ENCODE peak calls at places on chromosome 15, in nine cellular contexts. One of them, this sample, is unnamed.

GRCh38 chr15:46088486-46089437 is 453.9 kb downstream of the SQOR start:
- DNase-seq in stimulated activated CD8-positive, alpha-beta memory T cell treated with anti-CD3 and anti-CD28 coated beads, Interleukin-15, amount 100 ng/mL, for 1 hour: no peak
- DNase-seq in stimulated activated CD4-positive, alpha-beta T cell treated with anti-CD3 and anti-CD28 coated beads, TNF-alpha, amount 100 ng/mL, for 4 hours: no peak
- DNase-seq in T-cell: no peak
- DNase-seq in anterior cingulate cortex: no peak
- DNase-seq in H7: no peak
- DNase-seq in LoVo: no peak
- DNase-seq in ACHN: no peak
- DNase-seq in effector memory CD8-positive, alpha-beta T cell: no peak
- DNase-seq in this sample: no peak

GRCh38 chr15:89203705-89204273 is 17.6 kb downstream of the RLBP1 start:
- DNase-seq in stimulated activated CD8-positive, alpha-beta memory T cell treated with anti-CD3 and anti-CD28 coated beads, Interleukin-15, amount 100 ng/mL, for 1 hour: no peak
- DNase-seq in stimulated activated CD4-positive, alpha-beta T cell treated with anti-CD3 and anti-CD28 coated beads, TNF-alpha, amount 100 ng/mL, for 4 hours: no peak
- DNase-seq in T-cell: no peak
- DNase-seq in anterior cingulate cortex: no peak
- DNase-seq in H7: no peak
- DNase-seq in LoVo: no peak
- DNase-seq in ACHN: no peak
- DNase-seq in effector memory CD8-positive, alpha-beta T cell: peak; percentile 11
- DNase-seq in this sample: no peak

GRCh38 chr15:72488558-72488957 is 14.4 kb downstream of the ARIH1 start:
- DNase-seq in stimulated activated CD8-positive, alpha-beta memory T cell treated with anti-CD3 and anti-CD28 coated beads, Interleukin-15, amount 100 ng/mL, for 1 hour: no peak
- DNase-seq in stimulated activated CD4-positive, alpha-beta T cell treated with anti-CD3 and anti-CD28 coated beads, TNF-alpha, amount 100 ng/mL, for 4 hours: no peak
- DNase-seq in T-cell: no peak
- DNase-seq in anterior cingulate cortex: no peak
- DNase-seq in H7: no peak
- DNase-seq in LoVo: no peak
- DNase-seq in ACHN: no peak
- DNase-seq in effector memory CD8-positive, alpha-beta T cell: no peak
- DNase-seq in this sample: no peak

GRCh38 chr15:57485869-57486268 is 105.8 kb upstream of the MYZAP start:
- DNase-seq in stimulated activated CD8-positive, alpha-beta memory T cell treated with anti-CD3 and anti-CD28 coated beads, Interleukin-15, amount 100 ng/mL, for 1 hour: no peak
- DNase-seq in stimulated activated CD4-positive, alpha-beta T cell treated with anti-CD3 and anti-CD28 coated beads, TNF-alpha, amount 100 ng/mL, for 4 hours: no peak
- DNase-seq in T-cell: no peak
- DNase-seq in anterior cingulate cortex: no peak
- DNase-seq in H7: peak; percentile 47
- DNase-seq in LoVo: peak; percentile 79
- DNase-seq in ACHN: peak; percentile 96
- DNase-seq in effector memory CD8-positive, alpha-beta T cell: no peak
- DNase-seq in this sample: peak; percentile 95

GRCh38 chr15:40770147-40770721 is 454 bp downstream of the C15orf62 start:
- DNase-seq in stimulated activated CD8-positive, alpha-beta memory T cell treated with anti-CD3 and anti-CD28 coated beads, Interleukin-15, amount 100 ng/mL, for 1 hour: no peak
- DNase-seq in stimulated activated CD4-positive, alpha-beta T cell treated with anti-CD3 and anti-CD28 coated beads, TNF-alpha, amount 100 ng/mL, for 4 hours: no peak
- DNase-seq in T-cell: no peak
- DNase-seq in anterior cingulate cortex: no peak
- DNase-seq in H7: peak; percentile 63
- DNase-seq in LoVo: no peak
- DNase-seq in ACHN: no peak
- DNase-seq in effector memory CD8-positive, alpha-beta T cell: no peak
- DNase-seq in this sample: no peak

GRCh38 chr15:95326689-95327525 is 1003.6 kb upstream of the NR2F2 start:
- DNase-seq in stimulated activated CD8-positive, alpha-beta memory T cell treated with anti-CD3 and anti-CD28 coated beads, Interleukin-15, amount 100 ng/mL, for 1 hour: no peak
- DNase-seq in stimulated activated CD4-positive, alpha-beta T cell treated with anti-CD3 and anti-CD28 coated beads, TNF-alpha, amount 100 ng/mL, for 4 hours: no peak
- DNase-seq in T-cell: no peak
- DNase-seq in anterior cingulate cortex: no peak
- DNase-seq in H7: peak; percentile 87
- DNase-seq in LoVo: no peak
- DNase-seq in ACHN: no peak
- DNase-seq in effector memory CD8-positive, alpha-beta T cell: no peak
- DNase-seq in this sample: no peak

GRCh38 chr15:40511472-40512133 is 40.8 kb downstream of the CHST14 start:
- DNase-seq in stimulated activated CD8-positive, alpha-beta memory T cell treated with anti-CD3 and anti-CD28 coated beads, Interleukin-15, amount 100 ng/mL, for 1 hour: no peak
- DNase-seq in stimulated activated CD4-positive, alpha-beta T cell treated with anti-CD3 and anti-CD28 coated beads, TNF-alpha, amount 100 ng/mL, for 4 hours: no peak
- DNase-seq in T-cell: no peak
- DNase-seq in anterior cingulate cortex: peak; percentile 9
- DNase-seq in H7: peak; percentile 95
- DNase-seq in LoVo: peak; percentile 76
- DNase-seq in ACHN: peak; percentile 55
- DNase-seq in effector memory CD8-positive, alpha-beta T cell: no peak
- DNase-seq in this sample: peak; percentile 53

GRCh38 chr15:82995076-82995475 is 9.1 kb downstream of the RAMAC start:
- DNase-seq in stimulated activated CD8-positive, alpha-beta memory T cell treated with anti-CD3 and anti-CD28 coated beads, Interleukin-15, amount 100 ng/mL, for 1 hour: no peak
- DNase-seq in stimulated activated CD4-positive, alpha-beta T cell treated with anti-CD3 and anti-CD28 coated beads, TNF-alpha, amount 100 ng/mL, for 4 hours: no peak
- DNase-seq in T-cell: no peak
- DNase-seq in anterior cingulate cortex: no peak
- DNase-seq in H7: no peak
- DNase-seq in LoVo: no peak
- DNase-seq in ACHN: no peak
- DNase-seq in effector memory CD8-positive, alpha-beta T cell: no peak
- DNase-seq in this sample: no peak

GRCh38 chr15:98843844-98844243 is 163.7 kb downstream of the PGPEP1L start:
- DNase-seq in stimulated activated CD8-positive, alpha-beta memory T cell treated with anti-CD3 and anti-CD28 coated beads, Interleukin-15, amount 100 ng/mL, for 1 hour: no peak
- DNase-seq in stimulated activated CD4-positive, alpha-beta T cell treated with anti-CD3 and anti-CD28 coated beads, TNF-alpha, amount 100 ng/mL, for 4 hours: no peak
- DNase-seq in T-cell: no peak
- DNase-seq in anterior cingulate cortex: no peak
- DNase-seq in H7: no peak
- DNase-seq in LoVo: peak; percentile 30
- DNase-seq in ACHN: no peak
- DNase-seq in effector memory CD8-positive, alpha-beta T cell: no peak
- DNase-seq in this sample: no peak

GRCh38 chr15:59294961-59295741 is 77.5 kb downstream of the MYO1E start:
- DNase-seq in stimulated activated CD8-positive, alpha-beta memory T cell treated with anti-CD3 and anti-CD28 coated beads, Interleukin-15, amount 100 ng/mL, for 1 hour: no peak
- DNase-seq in stimulated activated CD4-positive, alpha-beta T cell treated with anti-CD3 and anti-CD28 coated beads, TNF-alpha, amount 100 ng/mL, for 4 hours: no peak
- DNase-seq in T-cell: no peak
- DNase-seq in anterior cingulate cortex: no peak
- DNase-seq in H7: no peak
- DNase-seq in LoVo: no peak
- DNase-seq in ACHN: peak; percentile 85
- DNase-seq in effector memory CD8-positive, alpha-beta T cell: no peak
- DNase-seq in this sample: no peak

GRCh38 chr15:67559158-67559557 is 16.7 kb downstream of the MAP2K5 start:
- DNase-seq in stimulated activated CD8-positive, alpha-beta memory T cell treated with anti-CD3 and anti-CD28 coated beads, Interleukin-15, amount 100 ng/mL, for 1 hour: no peak
- DNase-seq in stimulated activated CD4-positive, alpha-beta T cell treated with anti-CD3 and anti-CD28 coated beads, TNF-alpha, amount 100 ng/mL, for 4 hours: no peak
- DNase-seq in T-cell: no peak
- DNase-seq in anterior cingulate cortex: no peak
- DNase-seq in H7: no peak
- DNase-seq in LoVo: no peak
- DNase-seq in ACHN: no peak
- DNase-seq in effector memory CD8-positive, alpha-beta T cell: no peak
- DNase-seq in this sample: no peak

GRCh38 chr15:72284781-72285180 is 12.4 kb upstream of the PARP6 start:
- DNase-seq in stimulated activated CD8-positive, alpha-beta memory T cell treated with anti-CD3 and anti-CD28 coated beads, Interleukin-15, amount 100 ng/mL, for 1 hour: no peak
- DNase-seq in stimulated activated CD4-positive, alpha-beta T cell treated with anti-CD3 and anti-CD28 coated beads, TNF-alpha, amount 100 ng/mL, for 4 hours: no peak
- DNase-seq in T-cell: no peak
- DNase-seq in anterior cingulate cortex: no peak
- DNase-seq in H7: no peak
- DNase-seq in LoVo: no peak
- DNase-seq in ACHN: no peak
- DNase-seq in effector memory CD8-positive, alpha-beta T cell: no peak
- DNase-seq in this sample: no peak

GRCh38 chr15:52422001-52422400 is 106.7 kb downstream of the MYO5A start:
- DNase-seq in stimulated activated CD8-positive, alpha-beta memory T cell treated with anti-CD3 and anti-CD28 coated beads, Interleukin-15, amount 100 ng/mL, for 1 hour: no peak
- DNase-seq in stimulated activated CD4-positive, alpha-beta T cell treated with anti-CD3 and anti-CD28 coated beads, TNF-alpha, amount 100 ng/mL, for 4 hours: no peak
- DNase-seq in T-cell: no peak
- DNase-seq in anterior cingulate cortex: no peak
- DNase-seq in H7: no peak
- DNase-seq in LoVo: no peak
- DNase-seq in ACHN: no peak
- DNase-seq in effector memory CD8-positive, alpha-beta T cell: no peak
- DNase-seq in this sample: no peak

GRCh38 chr15:75661041-75661778 is 13.5 kb downstream of the SNX33 start:
- DNase-seq in stimulated activated CD8-positive, alpha-beta memory T cell treated with anti-CD3 and anti-CD28 coated beads, Interleukin-15, amount 100 ng/mL, for 1 hour: no peak
- DNase-seq in stimulated activated CD4-positive, alpha-beta T cell treated with anti-CD3 and anti-CD28 coated beads, TNF-alpha, amount 100 ng/mL, for 4 hours: no peak
- DNase-seq in T-cell: no peak
- DNase-seq in anterior cingulate cortex: peak; percentile 55
- DNase-seq in H7: peak; percentile 90
- DNase-seq in LoVo: peak; percentile 45
- DNase-seq in ACHN: peak; percentile 87
- DNase-seq in effector memory CD8-positive, alpha-beta T cell: no peak
- DNase-seq in this sample: peak; percentile 84

GRCh38 chr15:39798382-39798781 is 15.7 kb upstream of the FSIP1 start:
- DNase-seq in stimulated activated CD8-positive, alpha-beta memory T cell treated with anti-CD3 and anti-CD28 coated beads, Interleukin-15, amount 100 ng/mL, for 1 hour: no peak
- DNase-seq in stimulated activated CD4-positive, alpha-beta T cell treated with anti-CD3 and anti-CD28 coated beads, TNF-alpha, amount 100 ng/mL, for 4 hours: no peak
- DNase-seq in T-cell: no peak
- DNase-seq in anterior cingulate cortex: no peak
- DNase-seq in H7: no peak
- DNase-seq in LoVo: no peak
- DNase-seq in ACHN: no peak
- DNase-seq in effector memory CD8-positive, alpha-beta T cell: no peak
- DNase-seq in this sample: no peak

GRCh38 chr15:70109982-70110381 is 12.3 kb upstream of the TLE3 start:
- DNase-seq in stimulated activated CD8-positive, alpha-beta memory T cell treated with anti-CD3 and anti-CD28 coated beads, Interleukin-15, amount 100 ng/mL, for 1 hour: no peak
- DNase-seq in stimulated activated CD4-positive, alpha-beta T cell treated with anti-CD3 and anti-CD28 coated beads, TNF-alpha, amount 100 ng/mL, for 4 hours: no peak
- DNase-seq in T-cell: no peak
- DNase-seq in anterior cingulate cortex: no peak
- DNase-seq in H7: no peak
- DNase-seq in LoVo: no peak
- DNase-seq in ACHN: no peak
- DNase-seq in effector memory CD8-positive, alpha-beta T cell: no peak
- DNase-seq in this sample: no peak

GRCh38 chr15:27353837-27354236 is 382.9 kb downstream of the GABRG3 start:
- DNase-seq in stimulated activated CD8-positive, alpha-beta memory T cell treated with anti-CD3 and anti-CD28 coated beads, Interleukin-15, amount 100 ng/mL, for 1 hour: no peak
- DNase-seq in stimulated activated CD4-positive, alpha-beta T cell treated with anti-CD3 and anti-CD28 coated beads, TNF-alpha, amount 100 ng/mL, for 4 hours: no peak
- DNase-seq in T-cell: no peak
- DNase-seq in anterior cingulate cortex: no peak
- DNase-seq in H7: no peak
- DNase-seq in LoVo: no peak
- DNase-seq in ACHN: no peak
- DNase-seq in effector memory CD8-positive, alpha-beta T cell: no peak
- DNase-seq in this sample: peak; percentile 17

GRCh38 chr15:101327147-101327740 is 32.2 kb upstream of the SNRPA1 start:
- DNase-seq in stimulated activated CD8-positive, alpha-beta memory T cell treated with anti-CD3 and anti-CD28 coated beads, Interleukin-15, amount 100 ng/mL, for 1 hour: no peak
- DNase-seq in stimulated activated CD4-positive, alpha-beta T cell treated with anti-CD3 and anti-CD28 coated beads, TNF-alpha, amount 100 ng/mL, for 4 hours: no peak
- DNase-seq in T-cell: no peak
- DNase-seq in anterior cingulate cortex: no peak
- DNase-seq in H7: no peak
- DNase-seq in LoVo: no peak
- DNase-seq in ACHN: no peak
- DNase-seq in effector memory CD8-positive, alpha-beta T cell: no peak
- DNase-seq in this sample: no peak

GRCh38 chr15:75437721-75438120 is 13.8 kb downstream of the SIN3A start:
- DNase-seq in stimulated activated CD8-positive, alpha-beta memory T cell treated with anti-CD3 and anti-CD28 coated beads, Interleukin-15, amount 100 ng/mL, for 1 hour: no peak
- DNase-seq in stimulated activated CD4-positive, alpha-beta T cell treated with anti-CD3 and anti-CD28 coated beads, TNF-alpha, amount 100 ng/mL, for 4 hours: no peak
- DNase-seq in T-cell: no peak
- DNase-seq in anterior cingulate cortex: no peak
- DNase-seq in H7: no peak
- DNase-seq in LoVo: no peak
- DNase-seq in ACHN: no peak
- DNase-seq in effector memory CD8-positive, alpha-beta T cell: no peak
- DNase-seq in this sample: no peak

GRCh38 chr15:68691667-68692066 is 112.9 kb downstream of the CORO2B start:
- DNase-seq in stimulated activated CD8-positive, alpha-beta memory T cell treated with anti-CD3 and anti-CD28 coated beads, Interleukin-15, amount 100 ng/mL, for 1 hour: no peak
- DNase-seq in stimulated activated CD4-positive, alpha-beta T cell treated with anti-CD3 and anti-CD28 coated beads, TNF-alpha, amount 100 ng/mL, for 4 hours: no peak
- DNase-seq in T-cell: no peak
- DNase-seq in anterior cingulate cortex: no peak
- DNase-seq in H7: no peak
- DNase-seq in LoVo: no peak
- DNase-seq in ACHN: no peak
- DNase-seq in effector memory CD8-positive, alpha-beta T cell: no peak
- DNase-seq in this sample: no peak

GRCh38 chr15:90872481-90873184 is 4.2 kb downstream of the FURIN start:
- DNase-seq in stimulated activated CD8-positive, alpha-beta memory T cell treated with anti-CD3 and anti-CD28 coated beads, Interleukin-15, amount 100 ng/mL, for 1 hour: no peak
- DNase-seq in stimulated activated CD4-positive, alpha-beta T cell treated with anti-CD3 and anti-CD28 coated beads, TNF-alpha, amount 100 ng/mL, for 4 hours: no peak
- DNase-seq in T-cell: no peak
- DNase-seq in anterior cingulate cortex: no peak
- DNase-seq in H7: peak; percentile 54
- DNase-seq in LoVo: no peak
- DNase-seq in ACHN: peak; percentile 32
- DNase-seq in effector memory CD8-positive, alpha-beta T cell: no peak
- DNase-seq in this sample: peak; percentile 61

GRCh38 chr15:66261056-66261455 is 7.5 kb upstream of the MEGF11 start:
- DNase-seq in stimulated activated CD8-positive, alpha-beta memory T cell treated with anti-CD3 and anti-CD28 coated beads, Interleukin-15, amount 100 ng/mL, for 1 hour: no peak
- DNase-seq in stimulated activated CD4-positive, alpha-beta T cell treated with anti-CD3 and anti-CD28 coated beads, TNF-alpha, amount 100 ng/mL, for 4 hours: no peak
- DNase-seq in T-cell: no peak
- DNase-seq in anterior cingulate cortex: no peak
- DNase-seq in H7: no peak
- DNase-seq in LoVo: no peak
- DNase-seq in ACHN: no peak
- DNase-seq in effector memory CD8-positive, alpha-beta T cell: no peak
- DNase-seq in this sample: no peak

GRCh38 chr15:81296218-81296617 is 27.7 kb downstream of the STARD5 start:
- DNase-seq in stimulated activated CD8-positive, alpha-beta memory T cell treated with anti-CD3 and anti-CD28 coated beads, Interleukin-15, amount 100 ng/mL, for 1 hour: no peak
- DNase-seq in stimulated activated CD4-positive, alpha-beta T cell treated with anti-CD3 and anti-CD28 coated beads, TNF-alpha, amount 100 ng/mL, for 4 hours: no peak
- DNase-seq in T-cell: no peak
- DNase-seq in anterior cingulate cortex: no peak
- DNase-seq in H7: no peak
- DNase-seq in LoVo: no peak
- DNase-seq in ACHN: no peak
- DNase-seq in effector memory CD8-positive, alpha-beta T cell: no peak
- DNase-seq in this sample: no peak

GRCh38 chr15:92749172-92749571 is 93.6 kb upstream of the FAM174B start:
- DNase-seq in stimulated activated CD8-positive, alpha-beta memory T cell treated with anti-CD3 and anti-CD28 coated beads, Interleukin-15, amount 100 ng/mL, for 1 hour: no peak
- DNase-seq in stimulated activated CD4-positive, alpha-beta T cell treated with anti-CD3 and anti-CD28 coated beads, TNF-alpha, amount 100 ng/mL, for 4 hours: no peak
- DNase-seq in T-cell: no peak
- DNase-seq in anterior cingulate cortex: no peak
- DNase-seq in H7: no peak
- DNase-seq in LoVo: no peak
- DNase-seq in ACHN: no peak
- DNase-seq in effector memory CD8-positive, alpha-beta T cell: no peak
- DNase-seq in this sample: no peak

GRCh38 chr15:70703483-70703882 is 59.9 kb downstream of the UACA start:
- DNase-seq in stimulated activated CD8-positive, alpha-beta memory T cell treated with anti-CD3 and anti-CD28 coated beads, Interleukin-15, amount 100 ng/mL, for 1 hour: no peak
- DNase-seq in stimulated activated CD4-positive, alpha-beta T cell treated with anti-CD3 and anti-CD28 coated beads, TNF-alpha, amount 100 ng/mL, for 4 hours: no peak
- DNase-seq in T-cell: no peak
- DNase-seq in anterior cingulate cortex: no peak
- DNase-seq in H7: no peak
- DNase-seq in LoVo: peak; percentile 42
- DNase-seq in ACHN: peak; percentile 47
- DNase-seq in effector memory CD8-positive, alpha-beta T cell: no peak
- DNase-seq in this sample: no peak